ENCODE peak calls at places on chromosomes 11 and 22, in seven cellular contexts. F is germinal center; G is neural progenitor cell; K is HFFc6; L is activated naive CD8-positive, alpha-beta T cell treated with anti-CD3 and anti-CD28 coated beads, Interleukin-2, amount 50 U/mL, for 24 hours; C is sciatic nerve; O is NCI-H748 treated with DMSO at 0.1 percent for 48 hours. T is an unnamed sample.
A peak's percentile ranks its signal among the peaks of the same experiment; 100 is the strongest.

GRCh38 chr11:126284829-126285228 is 1.9 kb downstream of the TIRAP start:
- DNase-seq in F (no peak), G (no peak), K (peak; percentile 96), L (peak; percentile 89), C (peak; percentile 78), O (no peak), T (peak; percentile 73)

GRCh38 chr11:19345519-19345847 is 104.7 kb upstream of the E2F8 start:
- DNase-seq in F (peak; percentile 30), G (peak; percentile 75), K (no peak), L (no peak), C (no peak), O (no peak), T (no peak)

GRCh38 chr22:17974703-17975372 is 49.5 kb downstream of the MICAL3 start:
- DNase-seq in F (no peak), G (no peak), K (no peak), L (no peak), C (no peak), O (no peak), T (peak; percentile 78)

GRCh38 chr11:45368697-45369096 is 82.6 kb upstream of the SYT13 start:
- DNase-seq in F (no peak), G (no peak), K (no peak), L (no peak), C (no peak), O (no peak), T (no peak)

GRCh38 chr11:62976109-62976508 is 8.7 kb downstream of the SLC22A6 start:
- DNase-seq in F (peak; percentile 22), G (no peak), K (no peak), L (no peak), C (no peak), O (no peak), T (no peak)

GRCh38 chr11:114296190-114296978 is at the start of gene NNMT:
- DNase-seq in F (no peak), G (no peak), K (peak; percentile 91), L (no peak), C (peak; percentile 77), O (no peak), T (no peak)

GRCh38 chr22:40637181-40638150 is 947 bp upstream of the MRTFA start:
- DNase-seq in F (peak; percentile 42), G (no peak), K (peak; percentile 18), L (peak; percentile 70), C (peak; percentile 65), O (no peak), T (no peak)

GRCh38 chr11:101456812-101457211 is 127.0 kb downstream of the TRPC6 start:
- DNase-seq in F (no peak), G (no peak), K (no peak), L (no peak), C (no peak), O (peak; percentile 26), T (no peak)

GRCh38 chr22:29872989-29873388 is 10.0 kb upstream of the MTMR3 start:
- DNase-seq in F (no peak), G (no peak), K (no peak), L (no peak), C (no peak), O (no peak), T (no peak)

GRCh38 chr11:67054851-67055523 is 1.7 kb upstream of the RHOD start:
- DNase-seq in F (no peak), G (no peak), K (peak; percentile 84), L (peak; percentile 27), C (no peak), O (peak; percentile 66), T (peak; percentile 64)

GRCh38 chr11:95299078-95299611 is 68.1 kb upstream of the SESN3 start:
- DNase-seq in F (no peak), G (no peak), K (no peak), L (no peak), C (no peak), O (peak; percentile 47), T (no peak)

GRCh38 chr11:63573881-63574855 is 11.0 kb upstream of the PLAAT2 start:
- DNase-seq in F (no peak), G (no peak), K (peak; percentile 48), L (peak; percentile 35), C (peak; percentile 64), O (no peak), T (no peak)

GRCh38 chr22:24099661-24100060 is 81.6 kb upstream of the SUSD2 start:
- DNase-seq in F (no peak), G (no peak), K (no peak), L (no peak), C (peak; percentile 39), O (no peak), T (no peak)

GRCh38 chr11:129866328-129866727 is 29.1 kb downstream of the NFRKB start:
- DNase-seq in F (no peak), G (peak; percentile 43), K (no peak), L (no peak), C (no peak), O (no peak), T (no peak)

GRCh38 chr11:109426442-109426841 is 4.5 kb downstream of the C11orf87 start:
- DNase-seq in F (no peak), G (peak; percentile 23), K (no peak), L (no peak), C (no peak), O (no peak), T (no peak)

GRCh38 chr22:43060213-43060612 is 29.0 kb downstream of the TTLL1 start:
- DNase-seq in F (peak; percentile 41), G (peak; percentile 67), K (no peak), L (peak; percentile 64), C (no peak), O (no peak), T (peak; percentile 73)

GRCh38 chr11:26806209-26806608 is 84.3 kb upstream of the SLC5A12 start:
- DNase-seq in F (no peak), G (no peak), K (peak; percentile 48), L (no peak), C (no peak), O (no peak), T (no peak)

GRCh38 chr11:60734271-60734670 is 9.8 kb downstream of the MS4A18 start:
- DNase-seq in F (no peak), G (no peak), K (no peak), L (no peak), C (no peak), O (no peak), T (no peak)

GRCh38 chr11:15146271-15147003 is 31.7 kb downstream of the INSC start:
- DNase-seq in F (no peak), G (no peak), K (peak; percentile 53), L (no peak), C (no peak), O (no peak), T (no peak)

GRCh38 chr11:824292-824880 is 3.3 kb upstream of the CRACR2B start:
- DNase-seq in F (no peak), G (no peak), K (no peak), L (no peak), C (no peak), O (peak; percentile 29), T (no peak)

T was measured in GM13976.